ENCODE peak calls at places on chromosomes 2 and 18, in five cellular contexts. Z is progenitor cell of endocrine pancreas, S is AG10803, W is AG04450, N is tibial artery. P is an unnamed sample.
A peak's percentile ranks its signal among the peaks of the same experiment; 100 is the strongest.

GRCh38 chr18:68665623-68666022 is 49.3 kb downstream of the TMX3 start:
- DNase-seq in W (no peak), Z (no peak), S (no peak), N (no peak), P (no peak)

GRCh38 chr2:229852565-229852964 is 69.2 kb downstream of the TRIP12 start:
- DNase-seq in S (peak; percentile 49), N (no peak), Z (no peak), W (peak; percentile 36), P (no peak)

GRCh38 chr2:240447934-240448333 is 12.5 kb downstream of the GPC1 start:
- DNase-seq in Z (no peak), S (no peak), W (no peak), N (no peak), P (no peak)

GRCh38 chr2:227826019-227826521 is 12.4 kb downstream of the CCL20 start:
- DNase-seq in Z (no peak), N (no peak), W (no peak), S (no peak), P (no peak)

GRCh38 chr2:42099431-42100173 is 51.8 kb downstream of the PKDCC start:
- DNase-seq in Z (no peak), N (no peak), W (no peak), S (no peak), P (no peak)

GRCh38 chr2:60410458-60411146 is 142.9 kb downstream of the BCL11A start:
- DNase-seq in S (no peak), N (no peak), Z (no peak), W (no peak), P (no peak)

GRCh38 chr18:79167526-79168190 is 98.5 kb downstream of the ATP9B start:
- DNase-seq in W (no peak), N (no peak), S (no peak), Z (no peak), P (no peak)

GRCh38 chr2:128535928-128536327 is 217.3 kb upstream of the HS6ST1 start:
- DNase-seq in Z (no peak), S (peak; percentile 80), N (no peak), W (peak; percentile 48), P (peak; percentile 6)

GRCh38 chr2:12278217-12278755 is 438.4 kb upstream of the TRIB2 start:
- DNase-seq in W (no peak), Z (no peak), S (no peak), N (no peak), P (no peak)

GRCh38 chr2:165839610-165840009 is 45.6 kb upstream of the GALNT3 start:
- DNase-seq in W (peak; percentile 39), N (no peak), Z (no peak), S (peak; percentile 31), P (no peak)

GRCh38 chr2:43073373-43073772 is 153.0 kb downstream of the ZFP36L2 start:
- DNase-seq in W (no peak), N (peak; percentile 68), S (peak; percentile 61), Z (no peak), P (no peak)

GRCh38 chr2:85914916-85915315 is 26.1 kb upstream of the ST3GAL5 start:
- DNase-seq in S (no peak), Z (no peak), W (no peak), N (no peak), P (no peak)

GRCh38 chr18:3611313-3612038 is 161.5 kb downstream of the TGIF1 start:
- DNase-seq in S (peak; percentile 74), W (no peak), N (no peak), Z (no peak), P (no peak)

GRCh38 chr2:65256088-65256487 is 28.5 kb downstream of the ACTR2 start:
- DNase-seq in W (no peak), Z (no peak), S (no peak), N (no peak), P (no peak)

DNA sequence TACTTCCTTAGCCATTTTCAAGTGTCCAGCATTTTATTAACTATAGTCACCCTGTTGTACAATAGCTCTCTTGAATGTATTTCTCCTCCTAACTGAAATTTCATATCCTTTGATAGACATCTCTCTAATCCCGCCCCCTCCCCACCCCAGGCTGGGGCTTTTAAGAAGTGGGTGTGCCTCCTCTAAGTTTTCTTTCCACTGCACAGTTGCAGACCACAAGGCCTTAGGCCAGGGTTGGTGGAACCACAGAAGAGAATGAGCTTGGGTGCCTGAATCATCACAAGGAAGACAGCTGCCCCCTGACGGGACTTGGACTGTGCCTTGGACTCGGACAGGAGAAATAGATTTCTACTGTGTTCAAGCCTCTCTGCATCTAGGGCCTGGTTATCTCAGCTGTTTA is 193.4 kb downstream of the HAUS1 start:
- DNase-seq in Z (no peak), N (no peak), W (no peak), S (no peak), P (no peak)
- TF ChIP-seq CTCF in Z (no peak), N (no peak), W (no peak), S (no peak), P (no peak)

DNA sequence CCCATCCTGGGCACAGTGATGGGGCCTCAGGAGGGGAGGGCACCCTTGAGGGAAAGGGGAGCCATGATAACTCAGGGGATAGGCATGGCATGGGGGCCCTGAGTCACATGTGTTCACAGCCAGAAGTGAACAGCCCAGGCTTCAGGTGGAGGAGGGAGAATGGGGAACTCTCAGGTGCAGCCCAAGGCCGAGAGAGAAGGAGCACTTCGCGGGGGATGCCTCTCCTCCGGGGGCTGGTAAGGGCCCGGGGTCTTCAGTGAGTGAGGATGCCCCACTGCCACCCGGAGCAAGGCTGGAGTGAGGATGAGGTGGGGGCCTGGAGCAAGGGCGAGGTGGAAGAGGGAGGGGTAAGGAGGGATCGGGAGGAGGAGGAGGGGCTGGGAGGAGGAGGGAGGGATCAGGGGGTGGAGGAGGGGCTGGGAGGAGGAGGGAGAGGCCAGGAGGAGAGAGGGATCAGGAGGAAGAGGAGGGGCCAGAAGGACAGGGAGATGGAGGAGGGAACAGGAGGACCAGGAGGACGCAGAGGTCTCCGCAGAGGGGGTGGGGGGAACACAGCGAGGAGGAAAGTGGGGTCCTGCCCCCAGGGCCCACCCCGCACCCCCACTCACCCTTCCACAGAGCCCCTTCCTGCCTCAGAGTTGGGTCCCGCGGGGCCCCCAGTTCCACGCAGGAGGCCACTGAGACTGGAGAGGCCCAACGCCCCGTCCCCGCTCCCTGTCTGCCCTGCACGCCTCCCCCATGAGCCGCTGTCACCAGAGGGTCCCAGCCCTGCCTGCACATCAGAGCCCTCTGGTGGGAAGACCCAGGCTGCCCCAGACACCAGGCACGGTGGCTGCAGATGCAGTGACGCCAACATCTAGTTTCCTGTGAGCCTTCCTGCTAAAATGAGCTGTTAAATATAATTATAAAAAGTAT is 42.8 kb downstream of the RAMP1 start:
- DNase-seq in N (peak; percentile 64), S (no peak), W (no peak), Z (no peak), P (no peak)
- TF ChIP-seq CTCF in N (no peak), S (no peak), W (no peak), Z (no peak), P (no peak)

DNA sequence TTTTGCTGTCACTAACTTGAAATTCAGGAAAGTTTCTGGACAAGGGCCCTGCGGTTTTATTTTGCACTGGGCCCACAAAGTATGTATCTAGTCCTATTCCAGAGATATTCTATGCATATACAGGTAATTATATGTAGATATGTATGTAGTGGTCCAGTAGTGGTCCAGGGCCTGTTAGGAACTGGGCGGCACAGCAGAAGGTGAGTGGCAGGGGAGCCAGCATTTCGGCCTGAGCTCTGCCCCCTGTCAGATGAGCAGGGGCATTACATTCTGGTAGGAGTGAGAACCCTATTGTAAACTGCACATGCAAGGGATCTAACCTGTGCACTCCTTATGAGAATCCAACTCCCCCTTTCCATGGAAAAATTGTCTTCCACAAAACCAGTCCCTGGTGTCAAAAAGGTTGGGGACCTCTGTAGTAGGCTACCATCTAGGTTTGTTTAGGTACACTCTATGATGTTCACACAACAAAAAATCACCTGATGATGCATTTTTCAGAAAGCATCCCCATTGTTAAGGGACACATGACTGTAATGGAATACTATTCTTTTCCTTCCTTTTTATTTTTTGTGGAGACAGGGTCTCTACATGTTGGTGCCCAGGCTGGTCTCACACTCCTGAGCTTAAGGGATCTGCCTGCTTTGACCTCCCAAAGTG is 2.8 kb upstream of the PPP4R3B start:
- DNase-seq in W (no peak), S (no peak), N (no peak), Z (no peak), P (no peak)
- TF ChIP-seq CTCF in W (peak; percentile 46), S (peak; percentile 36), N (no peak), Z (peak; percentile 47), P (peak; percentile 54)

GRCh38 chr2:214011676-214012075 is 399.2 kb upstream of the VWC2L start:
- DNase-seq in N (no peak), S (no peak), Z (no peak), W (no peak), P (no peak)

GRCh38 chr2:214019229-214019972 is 391.5 kb upstream of the VWC2L start:
- DNase-seq in W (peak; percentile 79), S (peak; percentile 97), N (peak; percentile 74), Z (no peak), P (peak; percentile 97)

GRCh38 chr2:214019973-214020345 is 390.9 kb upstream of the VWC2L start:
- DNase-seq in W (no peak), Z (no peak), S (no peak), N (no peak), P (no peak)

DNA sequence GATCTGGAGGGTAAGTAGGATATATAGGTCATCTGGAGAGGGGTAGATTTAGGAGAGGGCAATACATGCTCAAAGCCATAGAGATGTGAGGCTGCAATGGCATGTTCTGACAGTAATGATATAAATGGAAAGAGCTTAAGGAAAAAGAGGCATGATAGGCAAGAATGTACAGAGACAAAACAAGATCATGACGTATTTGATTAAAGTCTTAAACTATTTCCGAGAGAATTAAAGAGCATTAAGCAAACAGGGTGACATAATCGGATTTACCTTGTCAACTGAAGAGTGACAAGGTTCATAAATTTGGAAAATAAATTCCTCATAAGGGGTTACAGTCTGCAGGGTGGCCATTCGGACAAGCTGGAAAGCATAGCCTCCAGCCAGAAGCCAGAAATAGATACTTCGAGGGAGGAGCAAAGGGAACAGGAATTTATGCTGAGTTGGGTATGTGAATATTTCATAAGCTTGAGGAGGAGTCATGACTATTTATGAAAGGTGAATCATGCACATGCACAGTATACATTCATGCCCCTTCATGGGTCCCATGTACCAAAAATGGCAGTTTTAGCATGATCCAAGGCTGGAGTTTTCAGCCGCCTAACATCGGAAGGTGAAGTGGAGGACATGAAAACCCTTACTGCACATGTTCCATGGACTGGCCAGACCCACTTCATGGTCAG is 396.2 kb upstream of the VWC2L start:
- DNase-seq in N (no peak), W (no peak), Z (no peak), S (no peak), P (peak; percentile 40)
- TF ChIP-seq CTCF in N (no peak), W (no peak), Z (no peak), S (no peak), P (no peak)

P was measured in retinal pigment epithelial cell.